ENCODE peak calls at places on chromosomes 13 and 19, in six cellular contexts. B, I, N, W, J and E are unnamed samples.

GRCh38 chr19:13089139-13089856 is 13.4 kb downstream of the LYL1 start:
- DNase-seq in B (peak; percentile 62), I (peak; percentile 74), N (peak; percentile 64), W (peak; percentile 30), J (no peak), E (peak; percentile 70)

GRCh38 chr19:55407625-55408319 is at the start of gene UBE2S:
- DNase-seq in B (peak; percentile 96), I (peak; percentile 96), N (peak; percentile 97), W (peak; percentile 83), J (peak; percentile 97), E (peak; percentile 97)

GRCh38 chr13:79581870-79582315 is 100.9 kb downstream of the NDFIP2 start:
- DNase-seq in B (no peak), I (no peak), N (no peak), W (no peak), J (no peak), E (no peak)

GRCh38 chr19:42121666-42122069 is 10.6 kb downstream of the POU2F2 start:
- DNase-seq in B (no peak), I (no peak), N (no peak), W (no peak), J (peak; percentile 52), E (peak; percentile 66)

GRCh38 chr13:76597868-76598267 is 288.3 kb downstream of the KCTD12 start:
- DNase-seq in B (no peak), I (no peak), N (no peak), W (no peak), J (no peak), E (no peak)

GRCh38 chr19:3369337-3370213 is 3.2 kb downstream of the NFIC start:
- DNase-seq in B (no peak), I (no peak), N (no peak), W (no peak), J (no peak), E (peak; percentile 66)

GRCh38 chr19:51337861-51338562 is 3.9 kb downstream of the VSIG10L start:
- DNase-seq in B (no peak), I (no peak), N (no peak), W (no peak), J (no peak), E (no peak)

GRCh38 chr19:32817252-32817912 is 52.2 kb downstream of the SLC7A9 start:
- DNase-seq in B (no peak), I (no peak), N (no peak), W (peak; percentile 59), J (no peak), E (no peak)

GRCh38 chr19:17996826-17997316 is 11.1 kb upstream of the ARRDC2 start:
- DNase-seq in B (peak; percentile 99), I (peak; percentile 87), N (peak; percentile 82), W (peak; percentile 59), J (no peak), E (peak; percentile 84)

GRCh38 chr13:97268772-97269171 is 46.6 kb downstream of the MBNL2 start:
- DNase-seq in B (no peak), I (no peak), N (no peak), W (no peak), J (no peak), E (no peak)

GRCh38 chr19:5711025-5711424 is 8.9 kb downstream of the LONP1 start:
- DNase-seq in B (no peak), I (no peak), N (peak; percentile 6), W (no peak), J (no peak), E (no peak)

GRCh38 chr19:57436392-57436791 is 1.3 kb downstream of the ZNF749 start:
- DNase-seq in B (no peak), I (no peak), N (no peak), W (no peak), J (no peak), E (no peak)

GRCh38 chr13:97254809-97255208 is 32.7 kb downstream of the MBNL2 start:
- DNase-seq in B (no peak), I (no peak), N (no peak), W (no peak), J (no peak), E (no peak)

GRCh38 chr19:52138614-52139290 is 986 bp downstream of the ZNF616 start:
- DNase-seq in B (peak; percentile 75), I (peak; percentile 13), N (peak; percentile 46), W (peak; percentile 34), J (no peak), E (no peak)

GRCh38 chr19:38213911-38214625 is 10.0 kb downstream of the DPF1 start:
- DNase-seq in B (no peak), I (no peak), N (no peak), W (no peak), J (peak; percentile 33), E (no peak)

GRCh38 chr13:110387451-110388140 is 80.5 kb downstream of the COL4A2 start:
- DNase-seq in B (peak; percentile 58), I (peak; percentile 41), N (no peak), W (no peak), J (no peak), E (peak; percentile 43)

GRCh38 chr19:3346677-3347353 is 19.6 kb upstream of the NFIC start:
- DNase-seq in B (no peak), I (no peak), N (no peak), W (no peak), J (no peak), E (no peak)

GRCh38 chr13:94251801-94252200 is 227.7 kb downstream of the DCT start:
- DNase-seq in B (no peak), I (no peak), N (no peak), W (no peak), J (no peak), E (no peak)

GRCh38 chr13:68319384-68319783 is 1089.2 kb upstream of the PCDH9 start:
- DNase-seq in B (no peak), I (no peak), N (no peak), W (no peak), J (no peak), E (no peak)

GRCh38 chr19:51508059-51508733 is 6.6 kb upstream of the SIGLEC12 start:
- DNase-seq in B (no peak), I (no peak), N (peak; percentile 89), W (no peak), J (no peak), E (no peak)

GRCh38 chr19:45470147-45471081 is 2.6 kb downstream of the FOSB start:
- DNase-seq in B (no peak), I (no peak), N (peak; percentile 59), W (no peak), J (no peak), E (no peak)

GRCh38 chr19:14370169-14370998 is 10.9 kb upstream of the ADGRE5 start:
- DNase-seq in B (no peak), I (no peak), N (peak; percentile 9), W (no peak), J (no peak), E (no peak)

GRCh38 chr19:14368011-14368513 is 13.2 kb upstream of the ADGRE5 start:
- DNase-seq in B (no peak), I (no peak), N (no peak), W (no peak), J (no peak), E (no peak)

GRCh38 chr19:14371321-14371821 is 9.9 kb upstream of the ADGRE5 start:
- DNase-seq in B (no peak), I (no peak), N (no peak), W (no peak), J (no peak), E (no peak)

GRCh38 chr19:14367016-14367415 is 14.2 kb upstream of the ADGRE5 start:
- DNase-seq in B (no peak), I (no peak), N (no peak), W (no peak), J (no peak), E (no peak)

DNA sequence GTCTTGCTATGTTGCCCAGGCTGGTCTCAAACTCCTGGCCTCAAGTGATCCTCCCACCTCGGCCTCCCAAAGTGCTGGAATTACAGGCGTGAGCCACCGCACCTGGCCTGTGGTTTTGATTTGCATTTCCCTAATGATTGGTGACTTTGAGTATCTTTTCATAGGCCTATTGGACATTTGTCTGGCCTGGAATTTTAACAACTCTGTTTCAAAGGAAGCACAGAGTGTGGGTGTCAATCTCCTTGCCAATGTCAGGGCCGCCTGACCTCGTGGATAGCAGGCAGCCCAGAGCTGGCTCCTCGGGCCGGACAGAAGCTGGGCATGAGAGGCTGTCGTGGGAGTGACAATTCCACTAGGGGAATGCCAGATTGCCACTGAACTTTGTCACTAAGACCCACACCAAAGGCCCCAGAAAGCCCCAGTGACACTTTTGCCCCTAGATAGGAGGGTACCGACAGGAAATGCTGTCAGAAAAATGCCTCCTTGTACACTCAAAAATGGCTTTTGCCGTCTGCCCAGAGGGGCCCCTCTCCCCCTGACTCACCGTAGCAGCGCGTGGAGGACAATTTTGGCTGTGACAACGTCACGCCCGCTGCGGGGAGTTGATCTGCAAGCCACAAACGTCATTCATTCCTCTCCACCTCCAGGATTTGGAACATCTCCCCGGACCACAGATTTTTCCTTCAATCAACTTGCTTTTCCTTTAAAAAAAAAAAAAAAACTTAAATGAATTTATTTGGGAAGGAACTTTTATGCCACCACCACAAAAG is 11.7 kb upstream of the ADGRE5 start:
- DNase-seq in B (no peak), I (no peak), N (peak; percentile 31), W (no peak), J (no peak), E (no peak)
- TF ChIP-seq TAF1 in B (no peak), I (peak; percentile 55), N (no peak), W (no peak), J (no peak), E (no peak)

GRCh38 chr13:20567881-20568528 is 1.0 kb downstream of the IFT88 start:
- DNase-seq in B (no peak), I (no peak), N (no peak), W (no peak), J (no peak), E (no peak)

GRCh38 chr13:20566917-20567755 is at the start of gene IFT88:
- DNase-seq in B (peak; percentile 91), I (peak; percentile 81), N (peak; percentile 89), W (peak; percentile 81), J (peak; percentile 48), E (peak; percentile 84)

GRCh38 chr13:20570540-20570939 is 3.6 kb downstream of the IFT88 start:
- DNase-seq in B (no peak), I (no peak), N (no peak), W (no peak), J (no peak), E (no peak)

GRCh38 chr13:20565120-20565736 is 1.7 kb upstream of the IFT88 start:
- DNase-seq in B (no peak), I (no peak), N (no peak), W (no peak), J (no peak), E (no peak)

GRCh38 chr13:20566424-20566916 is 487 bp upstream of the IFT88 start:
- DNase-seq in B (no peak), I (no peak), N (no peak), W (peak; percentile 76), J (no peak), E (no peak)
- TF ChIP-seq POLR2A in B (no peak), I (no peak), N (no peak), W (no peak), J (no peak), E (no peak)

GRCh38 chr13:25633108-25633507 is 261.3 kb downstream of the ATP8A2 start:
- DNase-seq in B (no peak), I (no peak), N (no peak), W (no peak), J (no peak), E (no peak)
- TF ChIP-seq TAF1 in B (no peak), I (no peak), N (no peak), W (no peak), J (no peak), E (no peak)

DNA sequence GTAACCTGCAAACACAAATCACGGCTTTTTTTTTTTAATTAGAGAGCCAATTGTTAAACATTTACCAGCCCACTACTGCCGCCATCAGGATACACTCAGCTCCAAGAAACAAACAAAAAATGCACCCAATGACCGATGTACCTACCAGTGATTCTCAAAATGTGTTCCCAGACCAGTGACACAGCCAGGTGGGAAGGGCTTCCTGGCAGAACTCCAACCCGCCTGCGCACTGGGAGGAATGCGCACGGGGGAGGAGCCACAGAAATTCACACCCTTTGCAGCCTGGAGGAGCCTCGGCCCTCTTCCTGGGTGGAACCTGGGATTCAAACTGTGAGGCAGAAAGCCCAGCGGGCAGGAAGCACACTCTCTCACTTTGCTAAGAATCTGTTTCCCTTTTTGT is 255.9 kb downstream of the TBC1D4 start:
- DNase-seq in B (peak; percentile 62), I (no peak), N (peak; percentile 11), W (no peak), J (no peak), E (no peak)
- TF ChIP-seq POLR2A in B (no peak), I (no peak), N (no peak), W (no peak), J (no peak), E (no peak)